ENCODE peak calls at places on chromosome 12, in five cellular contexts. X, Q, P, F and Y are unnamed samples. For H3K4me1, the result is how much of the 10 kb centered on the place peaks cover.

GRCh38 chr12:32148372-32148771 is 41.7 kb downstream of the BICD1 start:
- DNase-seq in P (no peak), X (no peak), F (peak), Q (no peak), Y (no peak)

GRCh38 chr12:131468206-131468605 is 242.7 kb upstream of the SFSWAP start:
- DNase-seq in F (no peak), P (no peak), Q (no peak), X (no peak), Y (no peak)

GRCh38 chr12:89309452-89309802 is 42.9 kb downstream of the DUSP6 start:
- DNase-seq in P (no peak), X (no peak), Q (no peak), F (no peak), Y (no peak)

GRCh38 chr12:28710882-28711281 is 438.2 kb upstream of the FAR2 start:
- DNase-seq in F (peak), Q (peak), X (no peak), P (no peak), Y (no peak)

GRCh38 chr12:50182461-50182860 is 15.3 kb upstream of the CERS5 start:
- DNase-seq in Q (no peak), X (no peak), P (no peak), F (no peak), Y (no peak)

GRCh38 chr12:49767333-49767732 is 26.0 kb downstream of the TMBIM6 start:
- DNase-seq in X (no peak), P (no peak), Q (no peak), F (peak), Y (no peak)

GRCh38 chr12:15996254-15996653 is 85.1 kb downstream of the DERA start:
- DNase-seq in X (no peak), F (peak), Q (peak), P (no peak), Y (no peak)

GRCh38 chr12:49665384-49665783 is 41.8 kb downstream of the FMNL3 start:
- DNase-seq in X (no peak), Q (no peak), F (no peak), P (no peak), Y (no peak)

GRCh38 chr12:5085896-5086295 is 42.2 kb downstream of the KCNA5 start:
- DNase-seq in P (no peak), Q (peak), F (peak), X (no peak), Y (peak)

GRCh38 chr12:6953417-6954315 is 2.5 kb downstream of the PTPN6 start:
- DNase-seq in F (no peak), P (peak), X (no peak), Q (no peak), Y (no peak)

GRCh38 chr12:65106948-65107347 is 14.2 kb downstream of the WIF1 start:
- DNase-seq in X (no peak), P (no peak), Q (peak), F (peak), Y (no peak)

GRCh38 chr12:47155457-47156166 is 75.9 kb upstream of the AMIGO2 start:
- DNase-seq in P (peak), Q (peak), F (peak), X (no peak), Y (no peak)

GRCh38 chr12:114767906-114768697 is 84.1 kb upstream of the TBX3 start:
- DNase-seq in X (no peak), Q (no peak), F (no peak), P (no peak), Y (no peak)

GRCh38 chr12:60935981-60936761 is 1324.0 kb upstream of the USP15 start:
- DNase-seq in P (peak), X (no peak), Q (no peak), F (no peak), Y (no peak)

GRCh38 chr12:79482921-79483320 is 207.8 kb downstream of the PAWR start:
- DNase-seq in F (no peak), P (no peak), Q (no peak), X (no peak), Y (no peak)

GRCh38 chr12:2453807-2454177 is 341.0 kb upstream of the FKBP4 start:
- DNase-seq in Q (no peak), F (no peak), X (no peak), P (no peak), Y (no peak)

GRCh38 chr12:74871817-74872216 is 334.2 kb downstream of the ATXN7L3B start:
- DNase-seq in Q (no peak), F (no peak), P (no peak), X (no peak), Y (no peak)

GRCh38 chr12:132513070-132513398 is 23.1 kb downstream of the FBRSL1 start:
- DNase-seq in F (no peak), P (no peak), Q (peak), X (no peak), Y (no peak)

GRCh38 chr12:80838708-80839107 is 99.0 kb downstream of the LIN7A start:
- DNase-seq in Q (no peak), X (no peak), P (no peak), F (peak), Y (no peak)

GRCh38 chr12:68943848-68944247 is 10.9 kb upstream of the CPM start:
- DNase-seq in Q (no peak), X (no peak), F (no peak), P (no peak), Y (no peak)

GRCh38 chr12:6927379-6927991 is at the start of gene ATN1:
- DNase-seq in Q (peak), F (peak), X (no peak), P (no peak), Y (peak)

GRCh38 chr12:42482820-42483533 is 106.6 kb downstream of the PRICKLE1 start:
- DNase-seq in F (peak), Q (peak), P (peak), X (peak), Y (peak)

GRCh38 chr12:74365178-74365964 is 172.3 kb upstream of the ATXN7L3B start:
- DNase-seq in Q (peak), P (peak), X (no peak), F (peak), Y (no peak)

GRCh38 chr12:26274441-26275312 is 79.3 kb downstream of the SSPN start:
- DNase-seq in X (peak), P (peak), F (peak), Q (peak), Y (peak)

GRCh38 chr12:3238196-3238595 is 161.0 kb downstream of the TSPAN9 start:
- DNase-seq in X (no peak), Q (no peak), F (no peak), P (no peak), Y (no peak)

GRCh38 chr12:52057614-52057939 is 6.3 kb downstream of the NR4A1 start:
- DNase-seq in F (no peak), X (no peak), P (no peak), Q (peak), Y (no peak)

GRCh38 chr12:123445388-123446344 is 9.2 kb upstream of the RILPL2 start:
- DNase-seq in X (no peak), P (no peak), Q (peak), F (peak), Y (peak)
- H3K4me1 ChIP-seq in X (under half), P (under half), Q (under half), F (under half), Y (under half)

GRCh38 chr12:22285871-22286270 is 48.6 kb downstream of the ST8SIA1 start:
- DNase-seq in P (no peak), F (peak), X (no peak), Q (no peak), Y (no peak)
- TF ChIP-seq EZH2 in P (no peak), F (no peak), X (no peak), Q (no peak), Y (no peak)

GRCh38 chr12:117060927-117061300 is 38.3 kb downstream of the TESC start:
- DNase-seq in Q (no peak), X (no peak), F (no peak), P (no peak), Y (no peak)

GRCh38 chr12:117064596-117064995 is 34.6 kb downstream of the TESC start:
- DNase-seq in P (no peak), F (no peak), Q (no peak), X (no peak), Y (no peak)

GRCh38 chr12:117064049-117064448 is 35.2 kb downstream of the TESC start:
- DNase-seq in X (no peak), Q (no peak), P (no peak), F (no peak), Y (no peak)

GRCh38 chr12:117061555-117062079 is 37.6 kb downstream of the TESC start:
- DNase-seq in Q (no peak), F (no peak), X (no peak), P (no peak), Y (no peak)

GRCh38 chr12:117063162-117063911 is 35.9 kb downstream of the TESC start:
- DNase-seq in F (no peak), P (no peak), X (no peak), Q (no peak), Y (no peak)
- H3K4me2 ChIP-seq in F (no peak), P (no peak), X (no peak), Q (no peak), Y (no peak)

GRCh38 chr12:96075560-96075959 is 40.2 kb upstream of the LTA4H start:
- DNase-seq in F (no peak), Q (no peak), X (no peak), P (no peak), Y (no peak)
- H3K4me1 ChIP-seq in F (under half), Q (under half), X (under half), P (under half), Y (under half)

DNA sequence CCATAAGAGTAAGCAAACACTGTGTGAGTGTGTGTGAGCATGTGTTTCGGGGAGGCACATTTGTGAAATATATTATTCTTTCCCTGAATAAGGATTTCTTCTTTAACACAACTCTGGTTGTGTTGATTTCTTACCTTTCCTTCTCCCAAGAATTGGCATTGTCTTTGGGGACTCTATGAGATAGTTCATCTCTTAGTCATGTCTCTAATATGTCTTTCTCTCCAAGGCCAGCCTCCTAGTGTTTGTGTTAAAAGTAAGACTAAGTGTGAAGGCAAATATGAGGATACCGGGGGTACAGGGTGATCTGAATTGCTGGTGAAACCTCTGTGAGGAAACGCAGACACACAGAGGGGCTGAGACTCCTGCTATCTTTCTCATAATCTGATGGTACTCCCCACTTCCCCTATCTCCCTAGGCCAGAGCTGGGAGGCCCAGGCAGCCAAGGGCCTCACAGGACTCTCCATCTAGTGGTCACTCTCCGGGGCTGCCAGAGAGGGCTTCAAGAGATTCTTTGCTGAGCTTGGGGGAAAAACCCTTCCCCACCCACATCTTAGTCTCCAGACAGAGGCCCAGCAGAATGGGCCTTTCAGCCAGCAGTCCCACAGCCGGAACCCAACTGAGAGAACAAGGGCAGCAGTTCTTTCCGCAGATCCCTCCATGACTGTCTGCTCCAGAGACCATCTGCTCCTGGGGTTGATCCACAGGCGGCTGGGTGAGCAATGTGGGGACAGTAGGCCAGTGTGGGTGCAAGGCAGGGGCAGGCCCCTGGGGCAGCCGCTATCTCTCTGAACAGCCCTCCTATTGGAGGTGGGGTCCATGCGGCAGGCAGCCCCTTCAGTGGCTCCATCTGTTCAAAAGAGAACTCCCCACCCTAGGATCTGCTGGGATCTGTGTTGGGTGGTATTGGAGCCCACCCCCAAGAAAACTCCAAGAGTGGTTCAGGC is 5.8 kb upstream of the HOXC12 start:
- DNase-seq in X (no peak), P (no peak), F (no peak), Q (no peak), Y (peak)
- TF ChIP-seq EZH2 in X (peak), P (no peak), F (no peak), Q (no peak), Y (no peak)

DNA sequence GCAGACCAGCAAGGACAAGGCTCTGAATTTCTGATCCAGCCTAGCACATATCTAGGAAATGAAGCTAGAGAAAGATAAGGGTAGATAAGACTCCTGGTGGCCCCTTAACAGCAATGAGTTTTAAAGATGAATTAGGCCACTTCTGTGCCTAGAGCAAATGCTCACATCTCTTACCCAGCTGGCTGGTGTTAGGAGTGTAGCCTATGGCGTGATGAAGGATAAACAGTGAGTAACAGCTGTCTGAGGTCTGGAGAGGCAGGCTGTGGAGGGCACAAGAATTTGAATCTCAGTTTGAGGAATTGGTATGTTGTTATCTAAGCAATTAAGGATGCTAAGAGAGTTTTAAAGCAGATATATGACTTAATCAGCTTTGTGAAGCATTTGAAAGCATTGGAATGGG is 161.7 kb downstream of the SRGAP1 start:
- DNase-seq in X (no peak), P (no peak), F (peak), Q (no peak), Y (no peak)
- H3K4me2 ChIP-seq in X (no peak), P (no peak), F (peak), Q (no peak), Y (no peak)

GRCh38 chr12:62865090-62865489 is 69.9 kb downstream of the PPM1H start:
- DNase-seq in Q (no peak), X (no peak), F (no peak), P (no peak), Y (no peak)

GRCh38 chr12:62866451-62867082 is 68.4 kb downstream of the PPM1H start:
- DNase-seq in Q (peak), F (peak), P (no peak), X (no peak), Y (peak)

GRCh38 chr12:62862259-62862881 is 72.6 kb downstream of the PPM1H start:
- DNase-seq in X (no peak), P (no peak), Q (peak), F (peak), Y (peak)

GRCh38 chr12:62868820-62869219 is 66.1 kb downstream of the PPM1H start:
- DNase-seq in X (no peak), Q (no peak), F (no peak), P (no peak), Y (no peak)

DNA sequence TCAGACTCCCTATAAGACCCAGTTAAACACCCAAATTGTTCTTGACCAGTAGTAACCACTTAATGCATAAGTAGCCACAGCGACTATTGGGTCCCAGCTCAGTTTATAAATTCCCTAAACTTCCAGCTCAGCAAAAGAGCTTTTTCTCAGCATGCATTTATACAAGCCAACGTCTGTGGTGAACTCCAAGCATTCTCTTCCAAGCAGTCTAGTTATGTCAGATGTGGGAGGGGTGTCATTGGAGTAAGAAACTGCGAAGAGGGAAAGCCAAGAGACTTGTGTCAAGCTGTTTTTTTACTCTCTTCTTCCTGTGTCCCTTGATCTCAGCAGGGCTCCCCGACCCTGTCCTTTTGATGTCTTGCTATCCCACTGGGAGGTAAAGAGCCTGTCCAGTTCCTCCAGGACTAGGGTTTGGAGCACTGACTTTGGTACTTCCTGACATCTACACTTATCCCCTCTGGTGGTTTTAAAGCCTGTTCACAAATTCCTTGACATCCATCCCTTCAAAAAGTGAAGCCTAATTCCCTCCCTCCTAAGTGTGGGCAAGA is 69.0 kb downstream of the PPM1H start:
- DNase-seq in X (no peak), P (no peak), F (peak), Q (peak), Y (no peak)
- H3K4me1 ChIP-seq in X (under half), P (under half), F (under half), Q (under half), Y (half or more)